ENCODE peak calls at places on chromosomes 16 and 17, in seven cellular contexts. L, Q, P, E, M, W and T are unnamed samples.

GRCh38 chr17:66310528-66311148 is 8.2 kb downstream of the PRKCA start:
- DNase-seq in L (no peak), Q (no peak), P (no peak), E (no peak), M (no peak), W (no peak), T (peak)

GRCh38 chr17:67544364-67544763 is 167.3 kb downstream of the PITPNC1 start:
- DNase-seq in L (no peak), Q (no peak), P (no peak), E (no peak), M (no peak), W (no peak), T (no peak)

GRCh38 chr16:84874553-84874952 is 54.8 kb downstream of the CRISPLD2 start:
- DNase-seq in L (no peak), Q (no peak), P (no peak), E (no peak), M (no peak), W (no peak), T (no peak)

GRCh38 chr17:77449908-77450741 is 309.4 kb downstream of the SEC14L1 start:
- DNase-seq in L (peak), Q (peak), P (no peak), E (no peak), M (peak), W (no peak), T (peak)

GRCh38 chr16:29898786-29899515 is 399 bp downstream of the SEZ6L2 start:
- DNase-seq in L (peak), Q (no peak), P (no peak), E (no peak), M (no peak), W (peak), T (no peak)

GRCh38 chr16:14562691-14563491 is 67.2 kb downstream of the PARN start:
- DNase-seq in L (peak), Q (peak), P (peak), E (no peak), M (peak), W (no peak), T (no peak)

GRCh38 chr17:80308672-80309517 is 48.2 kb downstream of the RNF213 start:
- DNase-seq in L (no peak), Q (peak), P (no peak), E (no peak), M (no peak), W (no peak), T (no peak)

GRCh38 chr16:19166500-19166899 is 1.5 kb upstream of the SYT17 start:
- DNase-seq in L (no peak), Q (no peak), P (no peak), E (no peak), M (no peak), W (no peak), T (no peak)

GRCh38 chr17:59671386-59671785 is 35.8 kb downstream of the PTRH2 start:
- DNase-seq in L (no peak), Q (no peak), P (no peak), E (no peak), M (no peak), W (no peak), T (no peak)

DNA sequence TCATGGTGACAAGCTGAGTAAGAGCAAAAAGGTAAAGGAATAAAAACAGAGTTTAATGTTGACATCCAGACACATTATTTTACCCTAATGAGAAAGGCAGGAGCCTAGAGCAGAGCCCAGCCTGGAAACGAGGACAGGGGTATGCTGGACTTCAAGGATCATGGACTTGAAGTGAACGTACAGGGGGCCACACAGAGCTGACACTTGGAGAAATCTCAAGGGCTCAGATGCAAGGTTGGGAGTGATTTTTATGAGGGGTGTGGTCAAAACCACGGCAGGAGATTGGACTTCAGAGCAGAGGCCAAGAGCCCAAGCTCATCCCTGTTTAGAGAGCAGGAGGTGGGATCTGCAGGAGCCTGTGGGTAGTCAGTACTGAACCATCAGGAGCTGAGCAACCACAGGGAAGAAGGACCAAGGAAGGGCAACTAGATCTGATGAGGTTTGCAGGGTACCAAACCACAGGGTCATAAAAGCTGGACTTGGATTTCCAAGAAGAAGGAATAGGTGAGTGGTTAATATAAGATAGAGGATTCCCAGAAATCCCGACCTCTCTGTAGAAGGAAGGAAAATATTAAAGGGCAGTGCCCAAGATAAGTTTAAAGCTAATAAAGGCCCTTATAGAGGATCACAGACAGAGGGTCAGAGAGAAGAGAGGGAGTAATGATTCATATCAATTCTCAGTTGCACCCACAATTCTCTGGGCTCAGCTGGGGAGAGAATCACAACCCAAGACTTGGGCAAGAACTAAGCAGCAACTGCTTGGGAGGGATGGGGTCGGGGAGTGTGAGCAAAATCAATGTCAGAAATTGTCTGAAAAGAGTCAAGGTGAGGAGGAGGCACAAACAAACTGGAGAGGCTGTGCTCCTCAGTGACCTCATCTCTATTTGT is 331.7 kb downstream of the SOX9 start:
- DNase-seq in L (no peak), Q (no peak), P (no peak), E (no peak), M (no peak), W (no peak), T (no peak)
- TF ChIP-seq POLR2A in L (no peak), Q (no peak), P (no peak), E (no peak), M (no peak), W (no peak), T (no peak)

GRCh38 chr17:81390029-81390428 is 5.2 kb upstream of the BAHCC1 start:
- DNase-seq in L (no peak), Q (no peak), P (no peak), E (no peak), M (no peak), W (no peak), T (no peak)
- TF ChIP-seq POLR2A in L (no peak), Q (no peak), P (no peak), E (no peak), M (no peak), W (no peak), T (no peak)

GRCh38 chr17:18980682-18981384 is 23.7 kb downstream of the FAM83G start:
- DNase-seq in L (no peak), Q (no peak), P (no peak), E (no peak), M (no peak), W (no peak), T (no peak)
- TF ChIP-seq POLR2A in L (no peak), Q (no peak), P (no peak), E (no peak), M (no peak), W (no peak), T (no peak)

GRCh38 chr17:36534881-36535668 is at the start of gene PIGW:
- DNase-seq in L (peak), Q (peak), P (peak), E (peak), M (peak), W (peak), T (peak)

GRCh38 chr17:36532435-36532975 is 2.2 kb downstream of the MYO19 start:
- DNase-seq in L (no peak), Q (no peak), P (no peak), E (no peak), M (no peak), W (no peak), T (no peak)

GRCh38 chr17:36529121-36529520 is 5.5 kb downstream of the MYO19 start:
- DNase-seq in L (no peak), Q (no peak), P (no peak), E (no peak), M (no peak), W (no peak), T (peak)

GRCh38 chr17:36535669-36536081 is 888 bp downstream of the PIGW start:
- DNase-seq in L (no peak), Q (no peak), P (no peak), E (no peak), M (no peak), W (no peak), T (no peak)

GRCh38 chr17:36534117-36534880 is at the start of gene MYO19:
- DNase-seq in L (peak), Q (peak), P (peak), E (peak), M (peak), W (peak), T (peak)
- TF ChIP-seq POLR2A in L (peak), Q (peak), P (no peak), E (no peak), M (no peak), W (no peak), T (no peak)

DNA sequence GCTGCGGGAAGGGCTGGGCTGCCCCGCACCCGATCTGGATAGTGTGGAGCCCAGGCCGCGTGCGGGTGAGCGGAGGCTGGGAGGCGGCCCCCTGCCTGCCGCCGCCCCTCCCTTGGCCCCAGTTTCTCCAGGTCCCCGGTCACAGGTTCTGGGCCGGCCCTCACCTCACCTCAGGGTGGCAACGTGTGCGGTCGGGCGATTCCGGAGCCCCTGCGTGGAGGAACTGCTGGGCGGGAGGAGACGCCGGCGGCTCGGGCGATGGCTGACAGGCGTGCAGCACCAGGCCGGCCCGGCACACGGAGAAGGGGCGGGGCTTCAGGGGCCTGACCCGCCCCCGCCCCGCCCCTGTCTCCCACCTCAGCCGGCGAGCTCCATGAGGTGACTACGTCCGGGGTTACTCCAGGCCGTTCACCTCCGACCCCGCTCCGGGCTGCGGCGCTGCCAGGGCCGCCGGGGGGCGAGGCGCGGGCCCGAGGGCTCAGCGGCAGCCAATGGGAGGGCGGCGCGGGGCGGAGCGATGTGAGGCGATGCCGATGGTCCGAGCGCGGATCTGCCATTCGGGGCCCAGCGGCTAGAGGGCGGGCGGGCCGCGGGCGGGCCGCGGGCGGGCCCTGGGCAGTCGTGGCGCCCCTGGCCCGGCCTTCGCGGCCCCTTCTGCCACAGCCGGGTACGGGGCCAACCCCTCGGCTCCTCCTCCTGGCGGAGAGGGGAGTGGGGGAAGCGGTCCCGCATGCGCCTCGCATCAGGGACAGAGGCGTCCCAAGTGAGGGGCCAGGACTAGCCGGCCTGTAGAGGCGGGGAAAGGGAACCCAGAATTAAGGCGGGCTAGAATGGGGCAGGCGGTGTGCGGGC is 16.7 kb upstream of the C17orf78 start:
- DNase-seq in L (peak), Q (peak), P (peak), E (peak), M (peak), W (peak), T (peak)
- TF ChIP-seq POLR2A in L (peak), Q (peak), P (peak), E (peak), M (peak), W (no peak), T (peak)

GRCh38 chr17:19752216-19753048 is 4.3 kb upstream of the ALDH3A1 start:
- DNase-seq in L (no peak), Q (peak), P (no peak), E (no peak), M (no peak), W (no peak), T (no peak)

GRCh38 chr17:19750835-19751234 is 2.7 kb upstream of the ALDH3A1 start:
- DNase-seq in L (no peak), Q (no peak), P (no peak), E (no peak), M (no peak), W (no peak), T (no peak)

GRCh38 chr17:19755392-19755791 is 7.3 kb upstream of the ALDH3A1 start:
- DNase-seq in L (no peak), Q (no peak), P (no peak), E (no peak), M (no peak), W (no peak), T (no peak)

GRCh38 chr17:19753661-19754463 is 5.8 kb upstream of the ALDH3A1 start:
- DNase-seq in L (peak), Q (peak), P (peak), E (no peak), M (peak), W (peak), T (no peak)

DNA sequence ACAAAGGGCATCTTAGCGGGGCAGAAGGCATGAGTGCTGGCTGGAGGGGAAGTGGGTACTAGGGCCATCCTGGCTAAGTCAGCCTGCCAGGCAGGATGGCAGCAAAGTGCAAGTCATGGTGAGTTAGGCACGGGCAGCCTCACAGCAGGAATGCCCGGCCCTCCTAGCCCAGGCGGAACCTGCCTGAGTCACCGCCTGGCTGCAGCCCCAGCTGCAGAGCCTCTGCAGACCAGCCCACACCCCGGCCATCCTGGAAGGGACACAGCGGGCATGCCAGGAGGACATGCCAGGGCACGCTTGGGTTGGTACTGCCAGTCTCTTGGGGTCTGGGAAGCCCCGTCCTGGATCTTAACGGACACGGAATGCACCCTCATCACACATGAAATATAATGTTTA is 4.9 kb upstream of the ALDH3A1 start:
- DNase-seq in L (peak), Q (peak), P (no peak), E (no peak), M (peak), W (peak), T (no peak)
- TF ChIP-seq POLR2A in L (peak), Q (no peak), P (no peak), E (no peak), M (no peak), W (no peak), T (no peak)

GRCh38 chr17:76264755-76265623 is at the start of gene UBALD2:
- DNase-seq in L (peak), Q (peak), P (peak), E (peak), M (peak), W (peak), T (peak)
- TF ChIP-seq POLR2A in L (peak), Q (peak), P (peak), E (no peak), M (peak), W (peak), T (peak)

GRCh38 chr17:38749222-38750043 is 1.3 kb upstream of the PCGF2 start:
- DNase-seq in L (peak), Q (peak), P (peak), E (no peak), M (peak), W (peak), T (peak)
- TF ChIP-seq POLR2A in L (peak), Q (peak), P (peak), E (no peak), M (peak), W (peak), T (no peak)